ENCODE peak calls at places on chromosomes 4 and X, in seven cellular contexts. I, P, A, F, J, O and D are unnamed samples.

GRCh38 chrX:150269613-150270254 is 93.4 kb upstream of the MAMLD1 start:
- DNase-seq in I (no peak), P (no peak), A (no peak), F (no peak), J (no peak), O (no peak), D (no peak)

GRCh38 chrX:110315541-110315940 is 2.3 kb downstream of the AMMECR1 start:
- DNase-seq in I (no peak), P (peak), A (no peak), F (no peak), J (no peak), O (no peak), D (no peak)

GRCh38 chrX:107673933-107674479 is 45.7 kb downstream of the PRPS1 start:
- DNase-seq in I (no peak), P (peak), A (no peak), F (peak), J (no peak), O (no peak), D (peak)

GRCh38 chr4:136680271-136680670 is 852.0 kb downstream of the PCDH18 start:
- DNase-seq in I (no peak), P (no peak), A (no peak), F (no peak), J (peak), O (no peak), D (no peak)

GRCh38 chr4:169443748-169444147 is 168.6 kb downstream of the NEK1 start:
- DNase-seq in I (no peak), P (no peak), A (no peak), F (no peak), J (no peak), O (no peak), D (no peak)

GRCh38 chrX:44954562-44954961 is 81.6 kb downstream of the KDM6A start:
- DNase-seq in I (no peak), P (no peak), A (no peak), F (no peak), J (no peak), O (no peak), D (no peak)

GRCh38 chr4:126916626-126917140 is 716.1 kb upstream of the INTU start:
- DNase-seq in I (peak), P (no peak), A (no peak), F (peak), J (peak), O (no peak), D (no peak)

GRCh38 chrX:96615448-96615847 is 69.2 kb upstream of the DIAPH2 start:
- DNase-seq in I (no peak), P (no peak), A (no peak), F (no peak), J (no peak), O (no peak), D (no peak)